ENCODE peak calls at places on chromosomes 12 and 14, in nine cellular contexts. One of them, this sample, is unnamed.

GRCh38 chr12:48965447-48965846 is 6.1 kb downstream of the WNT10B start:
- DNase-seq in mammary epithelial cell: no peak
- DNase-seq in GM23248: peak; percentile 49
- DNase-seq in fibroblast of lung: no peak
- DNase-seq in endothelial cell of umbilical vein: no peak
- DNase-seq in HCT116: no peak
- DNase-seq in HepG2: no peak
- DNase-seq in neural progenitor cell: peak; percentile 41
- DNase-seq in astrocyte: no peak
- DNase-seq in this sample: no peak

GRCh38 chr12:50187084-50187900 is 20.1 kb upstream of the CERS5 start:
- DNase-seq in mammary epithelial cell: peak; percentile 26
- DNase-seq in GM23248: peak; percentile 90
- DNase-seq in fibroblast of lung: peak; percentile 95
- DNase-seq in endothelial cell of umbilical vein: no peak
- DNase-seq in HCT116: no peak
- DNase-seq in HepG2: no peak
- DNase-seq in neural progenitor cell: no peak
- DNase-seq in astrocyte: peak; percentile 95
- DNase-seq in this sample: peak; percentile 53

GRCh38 chr12:96368687-96369086 is 31.6 kb downstream of the CDK17 start:
- DNase-seq in mammary epithelial cell: no peak
- DNase-seq in GM23248: no peak
- DNase-seq in fibroblast of lung: no peak
- DNase-seq in endothelial cell of umbilical vein: no peak
- DNase-seq in HCT116: no peak
- DNase-seq in HepG2: no peak
- DNase-seq in neural progenitor cell: no peak
- DNase-seq in astrocyte: no peak
- DNase-seq in this sample: no peak

GRCh38 chr14:86766469-86766868 is 1226.5 kb downstream of the GALC start:
- DNase-seq in mammary epithelial cell: no peak
- DNase-seq in GM23248: no peak
- DNase-seq in fibroblast of lung: no peak
- DNase-seq in endothelial cell of umbilical vein: no peak
- DNase-seq in HCT116: no peak
- DNase-seq in HepG2: peak; percentile 14
- DNase-seq in neural progenitor cell: no peak
- DNase-seq in astrocyte: no peak
- DNase-seq in this sample: no peak

GRCh38 chr12:48924617-48925217 is 575 bp downstream of the FKBP11 start:
- DNase-seq in mammary epithelial cell: peak; percentile 11
- DNase-seq in GM23248: peak; percentile 68
- DNase-seq in fibroblast of lung: peak; percentile 52
- DNase-seq in endothelial cell of umbilical vein: peak; percentile 78
- DNase-seq in HCT116: no peak
- DNase-seq in HepG2: no peak
- DNase-seq in neural progenitor cell: peak; percentile 58
- DNase-seq in astrocyte: peak; percentile 32
- DNase-seq in this sample: peak; percentile 79

GRCh38 chr12:66282244-66282643 is 20.0 kb upstream of the HELB start:
- DNase-seq in mammary epithelial cell: no peak
- DNase-seq in GM23248: no peak
- DNase-seq in fibroblast of lung: no peak
- DNase-seq in endothelial cell of umbilical vein: no peak
- DNase-seq in HCT116: no peak
- DNase-seq in HepG2: no peak
- DNase-seq in neural progenitor cell: no peak
- DNase-seq in astrocyte: no peak
- DNase-seq in this sample: no peak

GRCh38 chr14:23579739-23580138 is 1.1 kb upstream of the JPH4 start:
- DNase-seq in mammary epithelial cell: no peak
- DNase-seq in GM23248: no peak
- DNase-seq in fibroblast of lung: no peak
- DNase-seq in endothelial cell of umbilical vein: no peak
- DNase-seq in HCT116: no peak
- DNase-seq in HepG2: peak; percentile 25
- DNase-seq in neural progenitor cell: no peak
- DNase-seq in astrocyte: no peak
- DNase-seq in this sample: no peak

GRCh38 chr14:93137864-93138263 is 22.1 kb upstream of the ITPK1 start:
- DNase-seq in mammary epithelial cell: peak; percentile 13
- DNase-seq in GM23248: peak; percentile 38
- DNase-seq in fibroblast of lung: no peak
- DNase-seq in endothelial cell of umbilical vein: no peak
- DNase-seq in HCT116: no peak
- DNase-seq in HepG2: peak; percentile 56
- DNase-seq in neural progenitor cell: peak; percentile 28
- DNase-seq in astrocyte: no peak
- DNase-seq in this sample: no peak

GRCh38 chr12:104930388-104931326 is 27.4 kb downstream of the SLC41A2 start:
- DNase-seq in mammary epithelial cell: peak; percentile 77
- DNase-seq in GM23248: peak; percentile 83
- DNase-seq in fibroblast of lung: peak; percentile 56
- DNase-seq in endothelial cell of umbilical vein: peak; percentile 30
- DNase-seq in HCT116: no peak
- DNase-seq in HepG2: peak; percentile 3
- DNase-seq in neural progenitor cell: no peak
- DNase-seq in astrocyte: peak; percentile 51
- DNase-seq in this sample: no peak

GRCh38 chr12:95820096-95820703 is 29.6 kb upstream of the NTN4 start:
- DNase-seq in mammary epithelial cell: peak; percentile 41
- DNase-seq in GM23248: peak; percentile 76
- DNase-seq in fibroblast of lung: peak; percentile 46
- DNase-seq in endothelial cell of umbilical vein: peak; percentile 75
- DNase-seq in HCT116: peak; percentile 41
- DNase-seq in HepG2: peak; percentile 62
- DNase-seq in neural progenitor cell: peak; percentile 50
- DNase-seq in astrocyte: peak; percentile 25
- DNase-seq in this sample: no peak

GRCh38 chr14:99195602-99196309 is 76.2 kb downstream of the BCL11B start:
- DNase-seq in mammary epithelial cell: no peak
- DNase-seq in GM23248: peak; percentile 10
- DNase-seq in fibroblast of lung: peak; percentile 65
- DNase-seq in endothelial cell of umbilical vein: no peak
- DNase-seq in HCT116: no peak
- DNase-seq in HepG2: no peak
- DNase-seq in neural progenitor cell: no peak
- DNase-seq in astrocyte: peak; percentile 48
- DNase-seq in this sample: no peak

GRCh38 chr12:115598827-115599226 is 678.7 kb downstream of the MED13L start:
- DNase-seq in mammary epithelial cell: no peak
- DNase-seq in GM23248: peak; percentile 57
- DNase-seq in fibroblast of lung: peak; percentile 27
- DNase-seq in endothelial cell of umbilical vein: no peak
- DNase-seq in HCT116: no peak
- DNase-seq in HepG2: no peak
- DNase-seq in neural progenitor cell: peak; percentile 28
- DNase-seq in astrocyte: peak; percentile 27
- DNase-seq in this sample: no peak

GRCh38 chr12:108634225-108634795 is 616 bp upstream of the SELPLG start:
- DNase-seq in mammary epithelial cell: no peak
- DNase-seq in GM23248: no peak
- DNase-seq in fibroblast of lung: no peak
- DNase-seq in endothelial cell of umbilical vein: no peak
- DNase-seq in HCT116: no peak
- DNase-seq in HepG2: no peak
- DNase-seq in neural progenitor cell: no peak
- DNase-seq in astrocyte: no peak
- DNase-seq in this sample: peak; percentile 94

GRCh38 chr14:53035796-53036195 is 84.9 kb upstream of the FERMT2 start:
- DNase-seq in mammary epithelial cell: no peak
- DNase-seq in GM23248: peak; percentile 60
- DNase-seq in fibroblast of lung: peak; percentile 34
- DNase-seq in endothelial cell of umbilical vein: peak; percentile 20
- DNase-seq in HCT116: no peak
- DNase-seq in HepG2: no peak
- DNase-seq in neural progenitor cell: no peak
- DNase-seq in astrocyte: peak; percentile 17
- DNase-seq in this sample: no peak

GRCh38 chr12:79454338-79454777 is 236.4 kb downstream of the PAWR start:
- DNase-seq in mammary epithelial cell: peak; percentile 38
- DNase-seq in GM23248: peak; percentile 60
- DNase-seq in fibroblast of lung: peak; percentile 84
- DNase-seq in endothelial cell of umbilical vein: peak; percentile 93
- DNase-seq in HCT116: no peak
- DNase-seq in HepG2: peak; percentile 26
- DNase-seq in neural progenitor cell: no peak
- DNase-seq in astrocyte: peak; percentile 81
- DNase-seq in this sample: no peak

GRCh38 chr14:99760817-99761216 is 32.4 kb upstream of the EML1 start:
- DNase-seq in mammary epithelial cell: no peak
- DNase-seq in GM23248: no peak
- DNase-seq in fibroblast of lung: no peak
- DNase-seq in endothelial cell of umbilical vein: no peak
- DNase-seq in HCT116: no peak
- DNase-seq in HepG2: no peak
- DNase-seq in neural progenitor cell: no peak
- DNase-seq in astrocyte: no peak
- DNase-seq in this sample: no peak

GRCh38 chr12:44816446-44817017 is 59.6 kb downstream of the NELL2 start:
- DNase-seq in mammary epithelial cell: no peak
- DNase-seq in GM23248: no peak
- DNase-seq in fibroblast of lung: no peak
- DNase-seq in endothelial cell of umbilical vein: no peak
- DNase-seq in HCT116: no peak
- DNase-seq in HepG2: no peak
- DNase-seq in neural progenitor cell: no peak
- DNase-seq in astrocyte: no peak
- DNase-seq in this sample: no peak

GRCh38 chr14:64423987-64424386 is 35.8 kb downstream of the MTHFD1 start:
- DNase-seq in mammary epithelial cell: no peak
- DNase-seq in GM23248: peak; percentile 46
- DNase-seq in fibroblast of lung: peak; percentile 88
- DNase-seq in endothelial cell of umbilical vein: no peak
- DNase-seq in HCT116: no peak
- DNase-seq in HepG2: no peak
- DNase-seq in neural progenitor cell: no peak
- DNase-seq in astrocyte: peak; percentile 78
- DNase-seq in this sample: no peak

GRCh38 chr14:94049625-94050023 is 23.5 kb downstream of the OTUB2 start:
- DNase-seq in mammary epithelial cell: no peak
- DNase-seq in GM23248: no peak
- DNase-seq in fibroblast of lung: no peak
- DNase-seq in endothelial cell of umbilical vein: no peak
- DNase-seq in HCT116: no peak
- DNase-seq in HepG2: no peak
- DNase-seq in neural progenitor cell: no peak
- DNase-seq in astrocyte: no peak
- DNase-seq in this sample: no peak

DNA sequence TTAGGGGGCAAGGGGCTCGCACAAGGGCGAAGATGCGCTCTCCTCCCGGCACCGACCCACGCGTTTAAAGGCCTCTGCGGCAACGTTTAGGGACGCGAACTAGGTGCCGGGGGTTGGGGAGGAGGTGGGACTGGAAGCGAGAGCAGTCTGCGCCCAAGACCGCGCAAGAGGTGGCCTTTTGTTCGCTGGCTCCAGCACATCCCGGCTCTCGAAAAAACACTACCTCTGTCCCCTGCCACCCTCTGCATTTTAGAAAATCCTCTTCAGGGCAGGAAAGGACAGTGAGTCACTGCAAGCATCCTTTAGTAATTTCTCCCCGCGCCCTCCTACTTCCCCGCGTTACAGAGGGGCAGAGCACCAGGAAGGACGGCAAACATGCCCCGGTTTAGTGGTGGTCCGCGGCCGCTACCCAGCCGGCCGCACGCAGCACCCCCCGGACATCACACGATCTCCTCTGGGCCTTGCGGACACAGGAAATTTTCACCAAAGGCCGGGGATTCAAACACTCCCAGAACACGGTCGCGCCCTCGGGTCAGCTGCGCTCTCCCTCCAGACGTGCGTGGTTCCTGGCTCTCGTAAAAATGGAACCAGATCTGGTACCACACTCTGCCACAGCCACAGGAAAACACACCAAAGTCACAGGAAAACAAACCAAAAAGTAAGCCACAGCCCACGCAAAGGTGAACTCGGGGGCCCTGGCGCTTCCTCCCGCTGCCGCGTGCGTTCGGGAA is 1.1 kb downstream of the SLC38A1 start:
- DNase-seq in mammary epithelial cell: peak; percentile 35
- DNase-seq in GM23248: peak; percentile 71
- DNase-seq in fibroblast of lung: peak; percentile 34
- DNase-seq in endothelial cell of umbilical vein: peak; percentile 49
- DNase-seq in HCT116: no peak
- DNase-seq in HepG2: no peak
- DNase-seq in neural progenitor cell: peak; percentile 49
- DNase-seq in astrocyte: peak; percentile 16
- DNase-seq in this sample: peak; percentile 48
- TF ChIP-seq EZH2 in mammary epithelial cell: no peak
- TF ChIP-seq EZH2 in GM23248: no peak
- TF ChIP-seq EZH2 in fibroblast of lung: no peak
- TF ChIP-seq EZH2 in endothelial cell of umbilical vein: no peak
- TF ChIP-seq EZH2 in HCT116: no peak
- TF ChIP-seq EZH2 in HepG2: no peak
- TF ChIP-seq EZH2 in neural progenitor cell: no peak
- TF ChIP-seq EZH2 in astrocyte: no peak
- TF ChIP-seq EZH2 in this sample: no peak

GRCh38 chr12:62604373-62604772 is 137.7 kb downstream of the MON2 start:
- DNase-seq in mammary epithelial cell: no peak
- DNase-seq in GM23248: no peak
- DNase-seq in fibroblast of lung: no peak
- DNase-seq in endothelial cell of umbilical vein: no peak
- DNase-seq in HCT116: no peak
- DNase-seq in HepG2: no peak
- DNase-seq in neural progenitor cell: no peak
- DNase-seq in astrocyte: no peak
- DNase-seq in this sample: no peak
- H3K9ac ChIP-seq in mammary epithelial cell: peak overlapping the region; percentile 97
- H3K9ac ChIP-seq in GM23248: peak overlapping the region; percentile 100
- H3K9ac ChIP-seq in fibroblast of lung: peak overlapping the region; percentile 100
- H3K9ac ChIP-seq in endothelial cell of umbilical vein: peak overlapping the region; percentile 99
- H3K9ac ChIP-seq in HCT116: peak overlapping the region; percentile 93
- H3K9ac ChIP-seq in HepG2: peak overlapping the region; percentile 98
- H3K9ac ChIP-seq in neural progenitor cell: peak overlapping the region; percentile 82
- H3K9ac ChIP-seq in astrocyte: peak overlapping the region; percentile 100
- H3K9ac ChIP-seq in this sample: peak overlapping the region; percentile 100

GRCh38 chr14:68806526-68807147 is 13.8 kb upstream of the ZFP36L1 start:
- DNase-seq in mammary epithelial cell: no peak
- DNase-seq in GM23248: no peak
- DNase-seq in fibroblast of lung: no peak
- DNase-seq in endothelial cell of umbilical vein: no peak
- DNase-seq in HCT116: no peak
- DNase-seq in HepG2: no peak
- DNase-seq in neural progenitor cell: no peak
- DNase-seq in astrocyte: no peak
- DNase-seq in this sample: no peak
- H3K4me3 ChIP-seq in mammary epithelial cell: no peak overlapping the region
- H3K4me3 ChIP-seq in GM23248: peak overlapping the region; percentile 26
- H3K4me3 ChIP-seq in fibroblast of lung: no peak overlapping the region
- H3K4me3 ChIP-seq in endothelial cell of umbilical vein: no peak overlapping the region
- H3K4me3 ChIP-seq in HCT116: no peak overlapping the region
- H3K4me3 ChIP-seq in HepG2: peak overlapping the region; percentile 27
- H3K4me3 ChIP-seq in neural progenitor cell: no peak overlapping the region
- H3K4me3 ChIP-seq in astrocyte: no peak overlapping the region
- H3K4me3 ChIP-seq in this sample: no peak overlapping the region

DNA sequence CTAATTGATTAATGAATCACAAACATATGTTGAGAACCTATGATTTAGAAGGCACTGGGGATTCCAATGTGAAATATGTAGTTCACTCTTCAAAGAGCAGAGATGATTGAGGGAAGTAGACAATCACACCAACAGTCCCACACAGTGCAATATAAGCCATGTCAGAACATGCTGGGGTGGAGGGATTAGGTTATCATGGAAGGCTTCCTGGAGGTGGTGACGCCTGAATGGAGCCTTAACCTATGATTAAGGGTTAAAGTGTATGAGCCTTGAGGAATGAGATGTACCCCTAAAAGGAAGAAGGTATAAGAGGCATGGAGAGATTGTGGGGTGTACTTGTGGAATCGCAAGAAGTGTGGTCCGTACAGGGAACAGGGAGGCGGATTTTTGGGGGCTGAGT is 31.3 kb downstream of the ERH start:
- DNase-seq in mammary epithelial cell: no peak
- DNase-seq in GM23248: no peak
- DNase-seq in fibroblast of lung: no peak
- DNase-seq in endothelial cell of umbilical vein: no peak
- DNase-seq in HCT116: no peak
- DNase-seq in HepG2: no peak
- DNase-seq in neural progenitor cell: no peak
- DNase-seq in astrocyte: no peak
- DNase-seq in this sample: no peak
- TF ChIP-seq EZH2 in mammary epithelial cell: no peak
- TF ChIP-seq EZH2 in GM23248: no peak
- TF ChIP-seq EZH2 in fibroblast of lung: no peak
- TF ChIP-seq EZH2 in endothelial cell of umbilical vein: no peak
- TF ChIP-seq EZH2 in HCT116: no peak
- TF ChIP-seq EZH2 in HepG2: no peak
- TF ChIP-seq EZH2 in neural progenitor cell: no peak
- TF ChIP-seq EZH2 in astrocyte: no peak
- TF ChIP-seq EZH2 in this sample: no peak